ENCODE peak calls at places on chromosome 17, in eight cellular contexts. D is Karpas-422; Q is H7; H is CD8-positive, alpha-beta T cell; V is gastrocnemius medialis; J is fibroblast of lung; K is A549; P is GM23338. G is an unnamed sample.

GRCh38 chr17:39002991-39003715 is 36.0 kb upstream of the FBXO47 start:
- DNase-seq in Q (no peak), D (no peak), V (peak), H (peak), P (no peak), K (no peak), J (peak), G (no peak)

GRCh38 chr17:4937553-4937952 is 2.3 kb downstream of the SLC25A11 start:
- DNase-seq in D (no peak), V (no peak), K (no peak), J (no peak), H (no peak), P (no peak), Q (no peak), G (no peak)

GRCh38 chr17:64622931-64623654 is 39.0 kb downstream of the SMURF2 start:
- DNase-seq in K (peak), H (no peak), V (no peak), D (no peak), P (no peak), Q (no peak), J (peak), G (peak)

GRCh38 chr17:4902540-4902939 is 358 bp downstream of the CHRNE start:
- DNase-seq in P (no peak), V (no peak), D (no peak), K (no peak), J (no peak), Q (peak), H (no peak), G (no peak)

GRCh38 chr17:19304209-19304608 is 58.3 kb downstream of the B9D1 start:
- DNase-seq in K (peak), D (peak), H (no peak), V (no peak), J (peak), Q (no peak), P (no peak), G (no peak)

GRCh38 chr17:63698381-63698885 is 1.5 kb downstream of the LIMD2 start:
- DNase-seq in K (no peak), P (no peak), Q (peak), D (peak), H (no peak), V (no peak), J (no peak), G (no peak)

GRCh38 chr17:45293413-45294211 is 23.2 kb downstream of the MAP3K14 start:
- DNase-seq in K (peak), Q (peak), V (peak), D (no peak), P (no peak), H (no peak), J (peak), G (peak)

GRCh38 chr17:56593073-56593740 is at the start of gene NOG:
- DNase-seq in V (peak), Q (peak), J (peak), P (peak), D (no peak), K (peak), H (no peak), G (no peak)

GRCh38 chr17:3639981-3640596 is 3.5 kb downstream of the CTNS start:
- DNase-seq in J (no peak), Q (no peak), H (no peak), K (no peak), P (no peak), D (peak), V (peak), G (no peak)

GRCh38 chr17:2170023-2170422 is 115.1 kb downstream of the HIC1 start:
- DNase-seq in P (peak), J (no peak), V (no peak), D (peak), K (peak), Q (peak), H (no peak), G (no peak)

GRCh38 chr17:68455756-68456528 is 1.4 kb downstream of the WIPI1 start:
- DNase-seq in H (no peak), D (no peak), V (no peak), J (peak), Q (no peak), P (no peak), K (peak), G (peak)

GRCh38 chr17:58344047-58344790 is 7.8 kb downstream of the SUPT4H1 start:
- DNase-seq in D (peak), P (no peak), J (no peak), H (peak), V (no peak), K (no peak), Q (no peak), G (no peak)

GRCh38 chr17:63838586-63839184 is 3.8 kb downstream of the SMARCD2 start:
- DNase-seq in D (no peak), P (peak), V (peak), J (peak), Q (peak), H (no peak), K (no peak), G (peak)

GRCh38 chr17:11996722-11997146 is 541 bp downstream of the ZNF18 start:
- DNase-seq in J (peak), V (peak), P (peak), Q (no peak), H (peak), K (peak), D (peak), G (no peak)

GRCh38 chr17:67559381-67559966 is 158.3 kb upstream of the NOL11 start:
- DNase-seq in Q (peak), J (no peak), V (no peak), K (peak), P (peak), D (peak), H (no peak), G (no peak)

GRCh38 chr17:34667656-34668055 is 88.3 kb downstream of the TMEM132E start:
- DNase-seq in D (no peak), P (no peak), J (no peak), V (no peak), K (no peak), H (no peak), Q (no peak), G (no peak)

GRCh38 chr17:35011671-35012216 is 31.4 kb downstream of the LIG3 start:
- DNase-seq in P (no peak), J (no peak), Q (no peak), K (no peak), V (peak), H (no peak), D (no peak), G (no peak)

GRCh38 chr17:81514485-81514734 is 1.8 kb upstream of the ACTG1 start:
- DNase-seq in V (no peak), K (no peak), Q (peak), D (no peak), H (no peak), P (no peak), J (no peak), G (no peak)
- H3K4me3 ChIP-seq in V (peak), K (peak), Q (peak), D (peak), H (peak), P (peak), J (peak), G (peak)

GRCh38 chr17:21457051-21458026 is 81.2 kb downstream of the KCNJ12 start:
- DNase-seq in J (peak), D (peak), V (peak), P (peak), H (peak), K (peak), Q (peak), G (peak)
- H3K4me3 ChIP-seq in J (no peak), D (no peak), V (no peak), P (peak), H (no peak), K (no peak), Q (peak), G (no peak)

GRCh38 chr17:77458202-77459017 is 317.6 kb downstream of the SEC14L1 start:
- DNase-seq in H (no peak), D (peak), V (no peak), Q (no peak), P (no peak), K (no peak), J (no peak), G (no peak)
- H3K4me3 ChIP-seq in H (peak), D (peak), V (no peak), Q (no peak), P (no peak), K (no peak), J (no peak), G (no peak)

GRCh38 chr17:15649861-15650391 is 30.4 kb upstream of the FBXW10B start:
- DNase-seq in V (peak), P (no peak), D (peak), H (no peak), K (peak), J (peak), Q (no peak), G (no peak)
- H3K4me3 ChIP-seq in V (peak), P (no peak), D (no peak), H (no peak), K (peak), J (peak), Q (no peak), G (peak)

GRCh38 chr17:75869282-75870141 is 8.9 kb downstream of the TRIM47 start:
- DNase-seq in Q (peak), J (peak), P (peak), H (no peak), K (peak), V (no peak), D (no peak), G (no peak)

GRCh38 chr17:75861927-75862317 is 6.8 kb upstream of the WBP2 start:
- DNase-seq in H (no peak), Q (peak), P (no peak), K (no peak), V (no peak), J (peak), D (no peak), G (no peak)

DNA sequence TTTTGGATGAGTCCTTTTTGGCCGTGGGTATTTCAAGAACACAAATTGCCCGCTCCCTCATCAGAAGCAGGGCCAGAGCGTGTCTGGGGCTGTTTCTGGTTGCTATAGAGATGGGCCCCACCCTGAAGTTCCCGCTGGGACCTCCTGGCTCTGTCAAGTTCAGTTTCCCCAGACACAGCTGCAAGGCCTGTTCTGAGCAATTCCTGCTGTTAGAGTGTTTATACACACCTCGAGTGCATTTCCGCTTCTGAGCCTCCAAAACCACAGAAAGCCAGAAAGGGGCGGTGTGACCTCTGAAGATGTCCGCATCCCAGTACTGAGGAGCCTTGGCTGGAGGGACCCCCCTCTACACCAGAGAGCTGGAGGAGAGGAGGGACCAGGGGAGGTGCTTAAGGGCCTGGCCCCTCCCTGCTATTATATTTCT is 9.3 kb upstream of the WBP2 start:
- DNase-seq in V (no peak), J (peak), P (peak), D (peak), H (no peak), K (no peak), Q (peak), G (peak)
- H3K4me3 ChIP-seq in V (no peak), J (no peak), P (no peak), D (no peak), H (no peak), K (no peak), Q (no peak), G (no peak)

DNA sequence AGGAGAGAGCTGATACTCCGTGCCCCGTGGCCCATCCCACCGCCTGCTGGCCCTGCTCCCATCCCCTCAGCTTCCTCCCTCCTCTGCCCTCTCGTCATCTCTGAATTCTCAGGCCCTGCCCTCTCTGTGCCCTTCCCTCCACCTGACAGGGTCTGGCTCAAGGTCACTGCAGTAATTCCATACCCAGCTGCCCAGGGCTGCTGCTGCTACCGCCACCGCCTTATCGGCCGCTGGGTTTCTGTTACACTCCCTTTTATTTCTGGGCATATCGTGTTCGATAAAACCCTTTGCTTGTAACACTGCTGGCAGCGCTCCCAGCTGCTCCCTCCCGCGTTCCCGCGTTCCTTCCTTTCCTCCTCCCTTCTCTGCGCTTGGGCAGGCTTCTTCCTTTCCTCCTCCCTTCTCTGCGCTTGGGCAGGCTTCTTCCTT is 1.2 kb downstream of the EPN3 start:
- DNase-seq in K (no peak), J (peak), H (no peak), D (no peak), V (no peak), P (peak), Q (peak), G (no peak)
- H3K4me3 ChIP-seq in K (peak), J (no peak), H (no peak), D (no peak), V (no peak), P (peak), Q (peak), G (no peak)

GRCh38 chr17:17408236-17408794 is 68.5 kb upstream of the MED9 start:
- DNase-seq in K (no peak), J (peak), Q (no peak), P (no peak), V (no peak), H (no peak), D (no peak), G (peak)
- H3K4me3 ChIP-seq in K (no peak), J (no peak), Q (no peak), P (no peak), V (no peak), H (no peak), D (no peak), G (no peak)

GRCh38 chr17:66431080-66431795 is 128.8 kb downstream of the PRKCA start:
- DNase-seq in P (no peak), Q (no peak), D (no peak), K (no peak), V (no peak), J (peak), H (no peak), G (no peak)
- H3K4me3 ChIP-seq in P (no peak), Q (no peak), D (no peak), K (no peak), V (no peak), J (peak), H (no peak), G (peak)

DNA sequence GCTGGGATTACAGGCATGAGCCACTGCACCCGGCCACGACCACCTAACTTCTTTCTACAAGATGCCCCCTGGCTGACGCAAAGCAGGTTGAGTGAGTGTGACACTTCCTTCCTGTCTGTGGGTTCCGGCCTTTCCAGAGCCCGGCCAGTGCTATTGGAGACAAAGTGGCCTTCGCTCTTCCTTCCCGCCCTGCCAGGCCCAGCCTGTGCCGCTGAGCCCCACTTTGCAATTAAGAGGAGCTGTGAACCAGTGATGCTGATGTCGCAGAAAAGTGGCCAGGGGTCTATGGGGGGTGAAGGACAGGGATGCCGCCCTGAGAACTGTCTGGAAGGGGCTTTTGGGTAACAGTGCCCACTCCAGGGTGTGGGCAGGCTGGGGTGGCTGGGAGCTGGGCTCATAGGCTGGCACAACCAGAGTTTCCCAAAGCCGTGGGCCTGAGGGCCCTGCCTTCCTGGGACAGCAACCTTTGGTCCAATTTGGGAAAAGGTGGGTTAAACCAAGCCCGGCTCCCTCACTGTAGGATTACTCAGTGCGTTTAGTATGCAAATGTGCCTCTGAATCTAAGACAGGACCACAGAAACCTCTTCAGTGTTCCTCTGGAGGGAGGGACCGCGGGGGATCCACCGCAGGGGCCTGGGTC is 174.9 kb downstream of the SEC14L1 start:
- DNase-seq in Q (peak), P (no peak), V (no peak), D (no peak), K (no peak), H (no peak), J (no peak), G (no peak)
- H3K4me3 ChIP-seq in Q (no peak), P (no peak), V (no peak), D (no peak), K (no peak), H (no peak), J (no peak), G (no peak)

GRCh38 chr17:43381621-43382020 is 17.2 kb upstream of the ARL4D start:
- DNase-seq in P (no peak), Q (no peak), J (no peak), H (no peak), K (no peak), D (no peak), V (no peak), G (no peak)

GRCh38 chr17:43377056-43377810 is 21.6 kb upstream of the ARL4D start:
- DNase-seq in P (peak), J (no peak), Q (peak), V (no peak), H (no peak), K (no peak), D (no peak), G (no peak)

GRCh38 chr17:43380307-43380706 is 18.5 kb upstream of the ARL4D start:
- DNase-seq in P (peak), V (no peak), H (no peak), D (no peak), K (no peak), Q (no peak), J (no peak), G (no peak)

GRCh38 chr17:43381204-43381603 is 17.6 kb upstream of the ARL4D start:
- DNase-seq in V (no peak), P (no peak), D (no peak), J (no peak), K (no peak), Q (no peak), H (no peak), G (no peak)

GRCh38 chr17:43378766-43379165 is 20.0 kb upstream of the ARL4D start:
- DNase-seq in V (no peak), P (no peak), Q (no peak), K (no peak), D (no peak), J (no peak), H (no peak), G (no peak)
- H3K4me3 ChIP-seq in V (no peak), P (no peak), Q (no peak), K (no peak), D (no peak), J (no peak), H (no peak), G (no peak)

G was measured in skeletal muscle cell.